ENCODE peak calls at places on chromosome 4, in nine cellular contexts. H, E, L, P, W, S, Q, V and T are unnamed samples.

GRCh38 chr4:828641-829271 is 2.8 kb upstream of the CPLX1 start:
- DNase-seq in L (no peak), S (peak), V (no peak), P (no peak), H (peak), E (no peak), W (no peak), Q (no peak), T (no peak)

GRCh38 chr4:76341063-76341462 is 34.5 kb downstream of the STBD1 start:
- DNase-seq in W (no peak), L (peak), H (no peak), E (no peak), Q (peak), V (no peak), S (no peak), P (peak), T (no peak)

GRCh38 chr4:153295131-153295755 is 49.2 kb upstream of the MND1 start:
- DNase-seq in S (no peak), P (no peak), L (no peak), W (no peak), H (peak), Q (no peak), E (no peak), V (no peak), T (no peak)

GRCh38 chr4:16206848-16207247 is 19.4 kb downstream of the TAPT1 start:
- DNase-seq in V (no peak), Q (no peak), S (no peak), L (no peak), H (no peak), W (no peak), E (no peak), P (no peak), T (no peak)

GRCh38 chr4:5931526-5931925 is 38.6 kb upstream of the CRMP1 start:
- DNase-seq in E (no peak), S (no peak), L (no peak), P (no peak), V (no peak), Q (no peak), H (no peak), W (no peak), T (no peak)

GRCh38 chr4:153113061-153113837 is 91.0 kb upstream of the TRIM2 start:
- DNase-seq in S (no peak), V (no peak), H (no peak), Q (no peak), W (no peak), P (peak), E (no peak), L (no peak), T (no peak)

GRCh38 chr4:110878413-110878812 is 255.5 kb upstream of the PITX2 start:
- DNase-seq in W (no peak), P (no peak), H (no peak), E (no peak), S (no peak), L (no peak), V (no peak), Q (no peak), T (no peak)

GRCh38 chr4:79273918-79274317 is 51.9 kb downstream of the NAA11 start:
- DNase-seq in E (no peak), V (no peak), L (no peak), W (no peak), P (no peak), H (no peak), Q (no peak), S (no peak), T (no peak)

GRCh38 chr4:81136161-81136910 is 78.7 kb downstream of the PRKG2 start:
- DNase-seq in E (no peak), V (no peak), W (no peak), S (no peak), H (no peak), L (no peak), P (peak), Q (no peak), T (no peak)

GRCh38 chr4:77308843-77309242 is 151.8 kb downstream of the CCNG2 start:
- DNase-seq in H (no peak), W (no peak), E (no peak), V (no peak), S (no peak), L (peak), Q (peak), P (peak), T (no peak)

GRCh38 chr4:11842620-11843263 is 414.0 kb upstream of the HS3ST1 start:
- DNase-seq in Q (no peak), H (no peak), L (no peak), V (no peak), E (no peak), S (no peak), W (no peak), P (no peak), T (no peak)

GRCh38 chr4:1416051-1416947 is 10.1 kb upstream of the NKX1-1 start:
- DNase-seq in E (no peak), L (no peak), Q (no peak), H (no peak), V (peak), S (no peak), P (no peak), W (peak), T (no peak)

GRCh38 chr4:3197366-3198105 is 51.4 kb upstream of the MSANTD1 start:
- DNase-seq in L (no peak), H (no peak), P (no peak), E (no peak), Q (no peak), W (peak), V (no peak), S (no peak), T (no peak)

GRCh38 chr4:3199661-3200422 is 49.1 kb upstream of the MSANTD1 start:
- DNase-seq in E (no peak), P (no peak), V (no peak), H (peak), S (no peak), W (peak), Q (no peak), L (no peak), T (no peak)

GRCh38 chr4:3196670-3197359 is 52.1 kb upstream of the MSANTD1 start:
- DNase-seq in E (no peak), Q (no peak), H (no peak), W (no peak), S (no peak), V (no peak), P (no peak), L (no peak), T (no peak)

GRCh38 chr4:3200423-3201090 is 48.4 kb upstream of the MSANTD1 start:
- DNase-seq in L (no peak), H (no peak), Q (no peak), P (no peak), V (no peak), S (no peak), W (peak), E (no peak), T (no peak)

DNA sequence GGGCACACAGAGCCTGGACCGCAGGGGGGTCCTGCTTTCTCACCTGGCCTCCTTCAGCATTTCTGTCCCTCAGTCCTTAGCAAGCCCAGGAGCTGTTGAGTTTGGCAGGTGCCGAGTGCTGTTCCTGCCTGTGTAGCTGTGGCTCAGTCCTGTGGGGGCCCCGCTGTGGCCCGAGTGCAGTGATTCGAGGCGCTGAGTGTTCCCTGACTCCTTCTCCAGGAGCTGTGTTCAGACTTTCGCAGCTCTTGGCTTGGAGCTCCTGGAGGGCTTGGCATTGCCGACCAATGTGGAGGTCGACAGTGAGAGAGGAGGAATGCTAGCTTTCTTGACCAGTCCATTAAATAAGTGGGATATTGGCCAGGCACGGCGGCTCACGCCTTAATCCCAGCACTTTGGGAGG is 50.1 kb upstream of the MSANTD1 start:
- DNase-seq in Q (no peak), S (no peak), L (no peak), W (no peak), H (no peak), E (no peak), P (no peak), V (no peak), T (no peak)
- H3K27ac ChIP-seq in Q (no peak), S (no peak), L (no peak), W (no peak), H (no peak), E (no peak), P (no peak), V (peak), T (no peak)

DNA sequence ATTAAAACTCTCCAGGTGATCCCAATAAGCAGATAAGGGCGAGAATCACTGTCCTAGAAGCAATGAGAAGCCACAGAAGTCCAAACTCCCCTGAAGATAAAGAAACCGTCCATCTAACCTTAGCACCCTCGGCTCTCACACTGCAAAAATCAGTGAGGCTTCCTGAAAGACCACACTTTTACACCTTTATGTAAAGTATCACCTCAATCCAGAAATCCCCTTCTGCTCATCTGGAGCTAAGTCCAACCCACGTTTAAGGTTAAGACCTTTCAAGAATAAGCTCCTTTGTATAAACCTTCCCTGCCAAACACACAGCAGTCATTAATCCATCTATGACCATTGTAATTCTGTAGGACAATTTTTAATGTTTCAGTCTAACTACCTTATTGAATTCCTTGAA is 41.7 kb downstream of the LIN54 start:
- DNase-seq in P (no peak), Q (no peak), W (no peak), E (no peak), L (no peak), S (no peak), V (no peak), H (no peak), T (no peak)
- H3K27ac ChIP-seq in P (no peak), Q (no peak), W (no peak), E (no peak), L (no peak), S (no peak), V (no peak), H (no peak), T (no peak)

DNA sequence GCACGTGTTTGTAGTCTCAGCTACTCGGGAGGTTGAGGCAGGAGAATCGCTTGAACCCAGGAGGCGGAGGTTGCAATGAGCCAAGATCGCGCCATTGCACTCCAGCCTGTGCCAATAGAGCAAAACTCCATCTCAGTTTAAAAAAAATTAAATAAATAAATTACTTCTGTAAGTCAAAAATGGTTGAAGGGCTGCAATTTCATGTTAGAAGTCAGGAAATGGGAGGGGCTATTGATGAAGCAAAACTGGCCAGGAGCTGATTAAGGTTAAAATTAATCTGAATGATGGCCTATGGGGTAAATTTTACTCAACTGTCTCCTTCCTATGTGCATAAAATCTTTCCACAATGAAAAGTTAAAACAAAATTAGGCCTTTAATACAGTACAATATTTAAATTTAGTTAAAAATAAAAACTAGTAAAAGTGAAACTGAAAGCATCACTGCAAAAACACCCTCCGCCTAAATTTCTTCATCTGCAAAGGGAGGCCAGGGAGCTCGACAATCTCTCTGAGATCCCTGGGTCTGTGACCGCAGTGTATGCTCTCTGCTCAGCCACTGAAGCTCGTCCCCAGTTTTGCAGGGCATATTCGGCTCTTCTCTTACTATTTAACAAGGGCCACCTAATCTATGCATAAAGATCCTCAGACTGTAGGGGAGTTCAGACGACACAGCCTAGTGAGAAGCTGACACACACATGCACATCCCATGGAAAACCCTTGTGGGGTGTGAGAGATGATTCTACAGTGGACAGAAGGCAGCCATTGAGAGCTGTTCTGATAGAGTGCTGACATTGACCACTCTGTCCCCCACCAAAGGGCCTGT is 57.2 kb downstream of the IRF2 start:
- DNase-seq in V (no peak), S (no peak), H (no peak), P (peak), L (no peak), Q (no peak), W (no peak), E (no peak), T (no peak)
- H3K27ac ChIP-seq in V (peak), S (peak), H (peak), P (peak), L (peak), Q (no peak), W (peak), E (peak), T (peak)

DNA sequence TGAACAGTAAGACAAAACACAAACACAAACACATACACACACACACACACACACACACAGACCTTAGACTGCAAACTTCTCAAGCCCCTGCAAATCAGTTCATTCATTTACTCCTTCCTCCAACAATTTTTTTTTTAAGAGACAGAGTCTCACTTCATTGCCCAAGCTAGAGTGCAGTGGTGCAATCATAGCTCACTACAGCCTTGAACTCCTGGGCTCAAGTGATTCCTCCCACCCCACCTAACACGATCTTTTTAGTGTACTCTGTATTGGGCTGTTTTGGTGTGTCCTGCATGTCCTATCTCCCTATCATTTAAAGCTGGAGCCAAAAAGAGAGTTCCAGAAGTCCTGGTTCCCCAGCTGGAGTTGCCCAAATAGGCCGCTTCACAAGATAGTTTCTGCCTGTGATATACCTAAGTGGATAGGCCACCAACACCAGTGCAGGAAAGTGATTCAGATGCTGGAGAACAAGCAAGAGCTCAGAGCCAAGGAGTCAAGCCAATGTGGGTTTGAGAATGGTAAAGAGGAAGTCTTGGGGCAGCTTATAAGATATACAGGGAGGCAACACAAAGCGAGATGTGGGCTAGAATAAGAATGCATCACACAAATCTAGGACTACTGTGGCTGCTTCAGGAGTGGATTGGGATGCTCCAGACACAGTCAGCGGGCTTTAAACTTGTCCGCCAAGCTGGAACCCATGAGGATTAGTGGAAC is 85.4 kb upstream of the RAPGEF2 start:
- DNase-seq in Q (no peak), P (no peak), W (no peak), V (no peak), S (no peak), E (no peak), H (no peak), L (no peak), T (no peak)
- H3K27ac ChIP-seq in Q (no peak), P (no peak), W (no peak), V (no peak), S (no peak), E (no peak), H (no peak), L (no peak), T (no peak)

GRCh38 chr4:139900964-139901376 is 235.4 kb downstream of the MGST2 start:
- DNase-seq in V (no peak), S (no peak), P (peak), E (no peak), Q (no peak), W (no peak), L (no peak), H (no peak), T (no peak)

GRCh38 chr4:139896242-139896752 is 230.7 kb downstream of the MGST2 start:
- DNase-seq in P (no peak), H (no peak), V (no peak), Q (no peak), S (no peak), E (no peak), W (no peak), L (no peak), T (no peak)

GRCh38 chr4:139899346-139899745 is 233.7 kb downstream of the MGST2 start:
- DNase-seq in P (no peak), V (no peak), H (no peak), Q (no peak), E (no peak), L (no peak), W (no peak), S (no peak), T (no peak)

GRCh38 chr4:139901516-139902327 is 236.1 kb downstream of the MGST2 start:
- DNase-seq in S (no peak), Q (no peak), V (no peak), L (no peak), E (no peak), W (no peak), P (peak), H (no peak), T (no peak)

GRCh38 chr4:139898293-139898692 is 232.7 kb downstream of the MGST2 start:
- DNase-seq in W (no peak), S (no peak), P (no peak), Q (no peak), E (no peak), H (no peak), L (no peak), V (no peak), T (no peak)
- H3K27ac ChIP-seq in W (no peak), S (no peak), P (no peak), Q (no peak), E (no peak), H (no peak), L (no peak), V (no peak), T (no peak)

GRCh38 chr4:14560577-14560976 is 441.7 kb upstream of the CPEB2 start:
- DNase-seq in Q (no peak), P (no peak), H (no peak), E (no peak), L (no peak), S (no peak), W (no peak), V (no peak), T (no peak)
- H3K27ac ChIP-seq in Q (no peak), P (no peak), H (no peak), E (no peak), L (no peak), S (no peak), W (no peak), V (no peak), T (no peak)

GRCh38 chr4:168712316-168712855 is 215.5 kb downstream of the PALLD start:
- DNase-seq in S (no peak), E (no peak), Q (no peak), H (no peak), V (no peak), L (no peak), P (no peak), W (no peak), T (no peak)
- H3K27ac ChIP-seq in S (peak), E (peak), Q (no peak), H (peak), V (no peak), L (no peak), P (no peak), W (no peak), T (no peak)

DNA sequence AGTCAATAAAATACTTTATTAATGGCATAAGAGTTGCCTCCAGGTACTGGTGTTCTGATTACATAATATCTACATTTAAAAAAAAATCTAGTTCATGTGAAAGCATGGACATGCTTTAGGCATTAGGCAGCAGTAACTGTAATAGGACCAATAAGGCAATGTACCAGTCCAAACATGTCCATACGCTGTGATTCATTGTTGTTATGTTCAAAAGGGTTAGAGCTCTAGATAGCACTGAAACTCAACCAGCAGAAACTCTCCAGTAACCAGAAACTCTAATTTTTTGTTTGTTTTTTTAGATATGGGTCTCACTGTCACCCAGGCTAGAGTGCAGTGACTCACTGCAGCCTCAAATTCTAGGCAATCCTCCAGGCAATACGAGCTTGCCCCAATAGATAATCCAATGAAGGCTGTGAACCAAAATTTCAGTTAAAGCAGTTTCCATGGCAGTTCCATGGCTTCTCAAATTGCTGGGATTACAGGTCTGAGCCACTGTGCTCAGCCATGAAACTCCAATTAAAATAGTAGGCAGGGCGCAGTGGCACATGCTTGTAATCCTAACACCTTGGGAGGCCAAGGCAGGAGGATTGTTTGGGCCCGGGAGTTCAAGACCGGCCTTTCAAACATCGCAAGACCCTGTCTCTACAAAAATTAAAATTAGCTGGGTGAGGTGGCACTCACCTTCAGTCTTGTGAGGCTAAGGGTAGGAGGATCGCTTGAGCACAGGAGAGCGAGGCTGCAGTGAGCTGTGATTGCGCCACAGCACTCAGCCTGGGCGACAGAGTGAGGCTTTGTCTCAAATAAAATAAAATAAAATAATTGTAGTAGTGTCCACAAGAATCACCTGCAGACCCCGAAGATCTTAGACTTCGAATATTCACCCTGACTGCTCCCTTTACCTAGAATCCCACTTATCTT is 36.3 kb downstream of the MGARP start:
- DNase-seq in W (no peak), S (no peak), Q (no peak), V (no peak), E (no peak), L (no peak), P (peak), H (no peak), T (no peak)
- H3K27ac ChIP-seq in W (no peak), S (peak), Q (no peak), V (no peak), E (no peak), L (no peak), P (peak), H (peak), T (no peak)

DNA sequence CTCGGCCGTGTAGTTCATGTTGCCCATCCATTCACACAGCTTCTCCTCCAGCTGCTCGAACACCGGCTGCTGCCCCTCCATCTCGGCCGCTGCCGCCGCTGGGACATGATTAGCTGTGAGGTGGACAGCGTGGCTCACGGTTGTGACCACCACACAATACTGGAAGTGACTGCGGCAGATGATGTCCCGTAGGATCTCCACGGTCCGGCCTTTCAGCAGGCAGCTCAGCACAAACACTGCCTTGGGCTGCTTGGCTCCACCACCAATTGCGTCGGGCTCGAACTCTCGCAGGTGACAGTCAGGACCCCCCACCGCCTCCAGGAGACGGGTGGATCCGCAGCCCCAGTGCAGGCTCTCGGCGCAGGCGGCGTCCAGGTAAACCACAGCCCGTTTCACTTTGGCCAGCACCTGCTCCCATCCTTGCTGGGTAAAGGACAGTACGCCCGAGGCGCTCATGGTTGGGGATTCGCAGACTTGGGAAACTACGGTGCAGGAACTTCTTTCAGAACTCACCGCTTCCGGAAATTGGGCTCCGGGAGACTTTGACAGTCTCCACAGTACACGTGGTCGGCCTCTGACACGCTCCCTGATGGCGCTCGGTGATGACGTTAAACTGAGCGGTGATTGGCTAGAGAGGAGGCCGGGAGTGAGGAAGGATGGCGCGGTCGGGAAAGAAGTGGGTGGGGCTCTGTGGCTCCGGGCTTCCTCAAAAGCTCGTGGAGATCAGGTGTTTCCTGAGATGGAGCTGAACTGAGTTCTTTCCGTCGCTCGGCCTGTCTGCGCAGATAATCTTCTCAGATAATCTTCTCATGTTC is at the start of gene SCFD2:
- DNase-seq in L (peak), W (peak), V (peak), P (peak), E (peak), Q (peak), S (peak), H (peak), T (peak)
- H3K27ac ChIP-seq in L (peak), W (no peak), V (peak), P (peak), E (peak), Q (no peak), S (peak), H (peak), T (peak)